ENCODE peak calls at places on chromosomes 4 and X, in seven cellular contexts. X, U, I, E, A, F and N are unnamed samples.

GRCh38 chrX:68808686-68809357 is 20.0 kb upstream of the EFNB1 start:
- DNase-seq in X (no peak), U (no peak), E (no peak), I (no peak), F (peak), A (no peak), N (no peak)

GRCh38 chr4:54233128-54233696 is 4.1 kb downstream of the PDGFRA start:
- DNase-seq in I (peak), E (peak), X (peak), A (peak), U (peak), F (peak), N (peak)

GRCh38 chr4:25560605-25561004 is 95.0 kb upstream of the SLC34A2 start:
- DNase-seq in E (no peak), X (no peak), A (no peak), I (no peak), F (no peak), U (no peak), N (no peak)

GRCh38 chr4:173195132-173195531 is 26.5 kb downstream of the GALNT7 start:
- DNase-seq in F (no peak), X (no peak), A (no peak), U (no peak), I (no peak), E (no peak), N (no peak)

GRCh38 chr4:25889626-25890025 is 24.4 kb upstream of the SMIM20 start:
- DNase-seq in E (no peak), F (no peak), I (no peak), X (no peak), A (no peak), U (no peak), N (no peak)

GRCh38 chr4:54475546-54475945 is 182.2 kb upstream of the KIT start:
- DNase-seq in F (no peak), A (no peak), U (no peak), E (no peak), X (no peak), I (no peak), N (no peak)

GRCh38 chr4:59643682-59644081 is 1556.4 kb upstream of the ADGRL3 start:
- DNase-seq in X (no peak), F (no peak), I (no peak), U (no peak), E (no peak), A (no peak), N (no peak)

GRCh38 chr4:83731609-83732008 is 195.7 kb downstream of the GPAT3 start:
- DNase-seq in U (no peak), A (no peak), F (peak), E (no peak), X (no peak), I (no peak), N (no peak)

GRCh38 chr4:185263419-185263818 is 54.0 kb downstream of the SNX25 start:
- DNase-seq in U (no peak), E (no peak), F (no peak), A (no peak), I (no peak), X (no peak), N (no peak)

GRCh38 chr4:90904018-90904417 is 776.8 kb downstream of the CCSER1 start:
- DNase-seq in U (no peak), I (no peak), A (no peak), E (no peak), F (no peak), X (no peak), N (no peak)

GRCh38 chrX:133838761-133839676 is 146.4 kb downstream of the GPC3 start:
- DNase-seq in F (peak), X (peak), I (peak), A (peak), E (peak), U (no peak), N (peak)

GRCh38 chr4:107737470-107737869 is 17.4 kb upstream of the PAPSS1 start:
- DNase-seq in F (no peak), E (no peak), I (no peak), X (no peak), A (no peak), U (no peak), N (no peak)

GRCh38 chr4:4591071-4591470 is 49.2 kb upstream of the STX18 start:
- DNase-seq in I (no peak), A (no peak), U (no peak), E (no peak), F (no peak), X (no peak), N (no peak)

GRCh38 chr4:41057456-41057855 is 156.9 kb downstream of the APBB2 start:
- DNase-seq in F (peak), A (no peak), U (no peak), I (no peak), X (no peak), E (no peak), N (no peak)

GRCh38 chr4:33924239-33924638 is 2320.1 kb downstream of the ARAP2 start:
- DNase-seq in F (peak), U (no peak), E (no peak), X (no peak), I (no peak), A (no peak), N (no peak)

GRCh38 chr4:73620115-73620792 is at the start of gene RASSF6:
- DNase-seq in I (peak), A (peak), X (no peak), U (no peak), E (no peak), F (no peak), N (peak)

GRCh38 chr4:90979551-90979950 is 852.4 kb downstream of the CCSER1 start:
- DNase-seq in F (no peak), A (no peak), X (no peak), U (no peak), E (no peak), I (no peak), N (no peak)

GRCh38 chr4:76781698-76782595 is 116.0 kb downstream of the SOWAHB start:
- DNase-seq in I (no peak), A (no peak), X (no peak), U (no peak), E (no peak), F (peak), N (peak)

GRCh38 chr4:87732033-87732770 is 67.2 kb upstream of the IBSP start:
- DNase-seq in E (no peak), I (no peak), A (no peak), U (no peak), F (no peak), X (no peak), N (no peak)

GRCh38 chr4:17502764-17503163 is 9.1 kb downstream of the QDPR start:
- DNase-seq in A (no peak), I (no peak), X (no peak), E (no peak), U (no peak), F (peak), N (no peak)

GRCh38 chr4:153733751-153734448 is 25.9 kb downstream of the RNF175 start:
- DNase-seq in I (no peak), E (no peak), F (no peak), A (no peak), X (no peak), U (no peak), N (no peak)

GRCh38 chr4:97938141-97938540 is 205.1 kb downstream of the STPG2 start:
- DNase-seq in E (no peak), U (no peak), F (no peak), X (no peak), A (no peak), I (no peak), N (no peak)

GRCh38 chrX:129961180-129962083 is 21.0 kb upstream of the BCORL1 start:
- DNase-seq in E (no peak), I (peak), F (peak), A (peak), U (no peak), X (peak), N (peak)

GRCh38 chr4:186676531-186677158 is 47.0 kb downstream of the FAT1 start:
- DNase-seq in U (no peak), E (no peak), X (no peak), I (no peak), A (no peak), F (peak), N (no peak)

GRCh38 chrX:24146283-24146865 is 3.2 kb upstream of the ZFX start:
- DNase-seq in X (no peak), A (no peak), E (no peak), U (no peak), F (peak), I (no peak), N (peak)

GRCh38 chr4:24260922-24261581 is 323.3 kb downstream of the DHX15 start:
- DNase-seq in U (no peak), A (no peak), F (no peak), I (no peak), X (no peak), E (no peak), N (no peak)

GRCh38 chr4:84750260-84750955 is 167.5 kb downstream of the CDS1 start:
- DNase-seq in I (no peak), F (peak), U (no peak), A (no peak), E (no peak), X (no peak), N (peak)

GRCh38 chr4:123616970-123617392 is 220.4 kb downstream of the SPRY1 start:
- DNase-seq in F (peak), U (no peak), X (peak), A (peak), E (peak), I (peak), N (no peak)

GRCh38 chr4:119532319-119532718 is 96.3 kb downstream of the PDE5A start:
- DNase-seq in I (no peak), F (no peak), U (no peak), E (no peak), X (no peak), A (no peak), N (no peak)

GRCh38 chr4:94462572-94462971 is 10.8 kb downstream of the PDLIM5 start:
- DNase-seq in I (no peak), F (no peak), E (no peak), X (no peak), A (no peak), U (no peak), N (no peak)

GRCh38 chr4:72531768-72532290 is 37.2 kb downstream of the ADAMTS3 start:
- DNase-seq in F (no peak), X (no peak), A (no peak), U (no peak), I (no peak), E (no peak), N (no peak)

GRCh38 chr4:184653650-184654049 is 4.1 kb downstream of the PRIMPOL start:
- DNase-seq in F (peak), A (no peak), E (no peak), U (no peak), I (no peak), X (no peak), N (no peak)

GRCh38 chr4:106707776-106708603 is 328.1 kb downstream of the DKK2 start:
- DNase-seq in I (no peak), A (no peak), F (peak), U (no peak), E (no peak), X (no peak), N (no peak)

GRCh38 chrX:11064851-11065600 is 46.1 kb upstream of the HCCS start:
- DNase-seq in E (no peak), I (no peak), A (no peak), F (peak), U (no peak), X (no peak), N (no peak)

GRCh38 chr4:31674313-31674947 is 954.3 kb downstream of the PCDH7 start:
- DNase-seq in I (no peak), X (no peak), U (no peak), F (peak), A (no peak), E (no peak), N (peak)